ENCODE peak calls at places on chromosome 19, in five cellular contexts. N is stimulated activated CD4-positive, alpha-beta T cell treated with anti-CD3 and anti-CD28 coated beads, Interleukin-2, amount 100 ng/mL, for 24 hours; B is renal cortical epithelial cell; E is dermis blood vessel endothelial cell; R is germinal center. H is an unnamed sample.

GRCh38 chr19:41376241-41376997 is at the start of gene TMEM91:
- DNase-seq in E (peak), N (peak), R (no peak), B (peak), H (peak)

GRCh38 chr19:3234800-3235199 is 10.3 kb downstream of the CELF5 start:
- DNase-seq in R (no peak), N (peak), E (no peak), B (no peak), H (no peak)

GRCh38 chr19:45972081-45972943 is 1.4 kb downstream of the NOVA2 start:
- DNase-seq in R (no peak), E (no peak), N (peak), B (no peak), H (no peak)

GRCh38 chr19:46634045-46634655 is 1.9 kb downstream of the GNG8 start:
- DNase-seq in R (peak), N (peak), B (peak), E (peak), H (peak)

GRCh38 chr19:5002143-5002542 is 33.2 kb downstream of the KDM4B start:
- DNase-seq in E (no peak), N (no peak), R (no peak), B (peak), H (peak)

GRCh38 chr19:33339016-33339749 is 34.3 kb upstream of the CEBPG start:
- DNase-seq in N (no peak), R (no peak), E (no peak), B (no peak), H (no peak)

GRCh38 chr19:48400018-48400742 is 6.7 kb downstream of the GRIN2D start:
- DNase-seq in R (no peak), E (peak), N (no peak), B (no peak), H (peak)

GRCh38 chr19:37954421-37954874 is 47.4 kb downstream of the SIPA1L3 start:
- DNase-seq in R (no peak), B (no peak), E (no peak), N (no peak), H (no peak)

GRCh38 chr19:4719499-4719866 is 4.2 kb downstream of the DPP9 start:
- DNase-seq in R (no peak), E (no peak), B (no peak), N (no peak), H (no peak)

GRCh38 chr19:33292595-33293254 is 9.6 kb downstream of the CEBPA start:
- DNase-seq in B (peak), N (no peak), R (no peak), E (no peak), H (peak)

GRCh38 chr19:29098091-29098490 is 114.9 kb downstream of the UQCRFS1 start:
- DNase-seq in N (no peak), E (no peak), B (no peak), R (no peak), H (no peak)

GRCh38 chr19:35992902-35993765 is 1.9 kb upstream of the SDHAF1 start:
- DNase-seq in E (no peak), B (no peak), N (no peak), R (no peak), H (no peak)

GRCh38 chr19:16445238-16446107 is 26.3 kb downstream of the EPS15L1 start:
- DNase-seq in R (peak), E (peak), N (no peak), B (peak), H (peak)

GRCh38 chr19:16885166-16885565 is 3.6 kb upstream of the F2RL3 start:
- DNase-seq in B (no peak), E (no peak), N (no peak), R (no peak), H (no peak)

GRCh38 chr19:38667552-38668205 is 20.2 kb downstream of the ACTN4 start:
- DNase-seq in B (peak), N (no peak), E (peak), R (peak), H (peak)

GRCh38 chr19:7622933-7623685 is 6.2 kb downstream of the XAB2 start:
- DNase-seq in E (no peak), N (no peak), B (no peak), R (peak), H (peak)

GRCh38 chr19:5642204-5642603 is 19.3 kb downstream of the SAFB start:
- DNase-seq in E (no peak), N (no peak), R (no peak), B (no peak), H (no peak)

GRCh38 chr19:42216653-42217521 is 590 bp downstream of the DEDD2 start:
- DNase-seq in N (peak), E (peak), B (no peak), R (peak), H (peak)

GRCh38 chr19:40284501-40285352 is at the start of gene AKT2:
- DNase-seq in R (peak), N (peak), E (peak), B (no peak), H (peak)

GRCh38 chr19:30565680-30566079 is 193.5 kb downstream of the ZNF536 start:
- DNase-seq in E (no peak), N (no peak), R (no peak), B (no peak), H (no peak)

GRCh38 chr19:13834308-13834790 is 39.1 kb downstream of the ZSWIM4 start:
- DNase-seq in R (no peak), E (peak), B (no peak), N (no peak), H (peak)

GRCh38 chr19:19250196-19250801 is 22.8 kb downstream of the TM6SF2 start:
- DNase-seq in R (no peak), N (no peak), E (no peak), B (no peak), H (no peak)

GRCh38 chr19:18932216-18932841 is 8.7 kb downstream of the HOMER3 start:
- DNase-seq in R (peak), E (peak), N (peak), B (no peak), H (peak)

GRCh38 chr19:39200066-39200817 is 3.5 kb downstream of the NCCRP1 start:
- DNase-seq in R (no peak), E (no peak), N (no peak), B (no peak), H (no peak)

H was measured in GM23248.